ENCODE peak calls at places on chromosomes 2 and 18, in six cellular contexts. K is CD8-positive, alpha-beta T cell; H is right lobe of liver; G is IMR-90; D is SK-N-SH; V is NT2/D1. C is an unnamed sample.

GRCh38 chr2:12701786-12702660 is 14.7 kb upstream of the TRIB2 start:
- DNase-seq in K (no peak), H (no peak), G (peak; percentile 80), D (no peak), V (no peak), C (no peak)

GRCh38 chr18:45771587-45771986 is 47.6 kb downstream of the SLC14A1 start:
- DNase-seq in K (no peak), H (no peak), G (peak; percentile 78), D (no peak), V (no peak), C (no peak)

GRCh38 chr18:57062841-57063240 is 84.0 kb upstream of the BOD1L2 start:
- DNase-seq in K (no peak), H (no peak), G (no peak), D (no peak), V (no peak), C (no peak)

GRCh38 chr2:30433902-30434301 is 13.1 kb upstream of the LCLAT1 start:
- DNase-seq in K (no peak), H (no peak), G (no peak), D (no peak), V (no peak), C (no peak)

GRCh38 chr2:168858146-168858545 is 32.1 kb downstream of the SPC25 start:
- DNase-seq in K (no peak), H (no peak), G (peak; percentile 50), D (no peak), V (no peak), C (no peak)

GRCh38 chr2:181774601-181775179 is 94.4 kb upstream of the NEUROD1 start:
- DNase-seq in K (no peak), H (no peak), G (peak; percentile 59), D (no peak), V (no peak), C (no peak)

GRCh38 chr2:60275958-60276357 is 277.5 kb downstream of the BCL11A start:
- DNase-seq in K (no peak), H (no peak), G (no peak), D (no peak), V (no peak), C (no peak)

GRCh38 chr2:83071352-83071751 is 1387.7 kb downstream of the SUCLG1 start:
- DNase-seq in K (no peak), H (no peak), G (no peak), D (no peak), V (no peak), C (no peak)

GRCh38 chr2:196988599-196988998 is 62.1 kb upstream of the PGAP1 start:
- DNase-seq in K (no peak), H (no peak), G (no peak), D (no peak), V (no peak), C (no peak)

GRCh38 chr18:46437019-46437418 is 220.0 kb downstream of the LOXHD1 start:
- DNase-seq in K (no peak), H (no peak), G (no peak), D (peak; percentile 85), V (no peak), C (no peak)

GRCh38 chr2:110876167-110876999 is 144.0 kb downstream of the ACOXL start:
- DNase-seq in K (no peak), H (no peak), G (no peak), D (no peak), V (no peak), C (no peak)

GRCh38 chr2:110875384-110875725 is 143.0 kb downstream of the ACOXL start:
- DNase-seq in K (no peak), H (no peak), G (no peak), D (no peak), V (no peak), C (no peak)

GRCh38 chr2:110878150-110878549 is 145.8 kb downstream of the ACOXL start:
- DNase-seq in K (no peak), H (no peak), G (no peak), D (no peak), V (no peak), C (no peak)

GRCh38 chr2:110874565-110875383 is 142.4 kb downstream of the ACOXL start:
- DNase-seq in K (no peak), H (no peak), G (no peak), D (no peak), V (no peak), C (no peak)

GRCh38 chr2:110877031-110877827 is 144.9 kb downstream of the ACOXL start:
- DNase-seq in K (no peak), H (no peak), G (no peak), D (no peak), V (no peak), C (no peak)
- H3K4me1 ChIP-seq in K (peaks cover 33% of the 10 kb centered on the region), H (no peaks in the 10 kb centered on the region), G (no peaks in the 10 kb centered on the region), D (no peaks in the 10 kb centered on the region), V (peaks cover 12% of the 10 kb centered on the region), C (no peaks in the 10 kb centered on the region)

GRCh38 chr2:217954051-217954450 is 48.7 kb downstream of the TNS1 start:
- DNase-seq in K (no peak), H (peak; percentile 31), G (no peak), D (no peak), V (no peak), C (no peak)

GRCh38 chr2:217953011-217953481 is 49.7 kb downstream of the TNS1 start:
- DNase-seq in K (no peak), H (peak; percentile 45), G (no peak), D (no peak), V (no peak), C (peak; percentile 51)

GRCh38 chr2:217954469-217954868 is 48.3 kb downstream of the TNS1 start:
- DNase-seq in K (no peak), H (peak; percentile 46), G (no peak), D (no peak), V (no peak), C (no peak)

GRCh38 chr2:217952409-217952808 is 50.4 kb downstream of the TNS1 start:
- DNase-seq in K (no peak), H (peak; percentile 23), G (no peak), D (no peak), V (no peak), C (peak; percentile 8)

DNA sequence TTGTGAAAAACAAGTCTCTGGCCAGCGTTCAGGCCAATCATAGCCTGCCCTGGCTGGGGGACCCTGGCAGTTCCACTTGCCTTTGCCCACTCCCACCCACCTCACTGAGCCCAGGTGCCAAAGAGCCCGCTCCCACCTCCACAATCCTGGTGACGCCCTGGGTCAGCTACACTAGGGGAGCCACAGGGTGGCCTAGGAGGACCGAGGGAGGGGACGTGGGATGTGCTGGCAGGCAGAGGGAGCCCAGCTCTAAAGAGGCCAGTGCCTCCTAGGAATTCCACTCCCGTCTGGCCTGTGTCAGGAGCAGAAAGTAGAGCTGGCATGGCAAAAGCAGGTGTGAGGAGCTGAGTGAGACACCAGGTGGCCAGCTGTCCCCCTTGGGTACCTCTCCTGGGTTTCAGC is 49.3 kb downstream of the TNS1 start:
- DNase-seq in K (no peak), H (peak; percentile 43), G (no peak), D (no peak), V (no peak), C (peak; percentile 49)
- H3K4me1 ChIP-seq in K (no peaks in the 10 kb centered on the region), H (peaks cover 9% of the 10 kb centered on the region), G (peaks cover 21% of the 10 kb centered on the region), D (peaks cover 3% of the 10 kb centered on the region), V (peaks cover 14% of the 10 kb centered on the region), C (peaks cover 66% of the 10 kb centered on the region)

GRCh38 chr2:239297142-239298125 is 103.4 kb downstream of the HDAC4 start:
- DNase-seq in K (no peak), H (peak; percentile 55), G (no peak), D (no peak), V (no peak), C (peak; percentile 11)
- H3K4me1 ChIP-seq in K (peaks cover 75% of the 10 kb centered on the region), H (peaks cover 61% of the 10 kb centered on the region), G (peaks cover 22% of the 10 kb centered on the region), D (no peaks in the 10 kb centered on the region), V (peaks cover 38% of the 10 kb centered on the region), C (peaks cover 76% of the 10 kb centered on the region)

DNA sequence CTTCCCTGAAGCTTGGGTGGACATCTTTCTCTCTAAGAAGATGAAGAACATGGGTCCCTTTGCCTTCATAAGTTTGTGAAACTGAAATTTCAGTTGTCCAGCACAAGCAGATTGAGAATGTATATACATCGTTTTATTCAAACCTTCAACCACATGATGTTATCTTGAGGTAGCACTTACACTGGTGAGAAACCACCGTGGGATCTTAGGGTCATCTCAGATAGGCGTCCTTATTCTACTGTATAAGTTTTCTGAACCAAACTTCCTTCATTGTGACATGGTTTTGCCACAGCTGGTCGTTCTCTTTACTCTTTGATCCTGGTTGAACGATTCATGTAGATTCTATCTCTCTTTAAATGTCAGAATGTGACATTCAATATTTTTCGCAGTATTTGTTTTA is 18.1 kb upstream of the ARHGAP25 start:
- DNase-seq in K (no peak), H (no peak), G (no peak), D (no peak), V (no peak), C (no peak)
- H3K4me1 ChIP-seq in K (peaks cover 63% of the 10 kb centered on the region), H (no peaks in the 10 kb centered on the region), G (no peaks in the 10 kb centered on the region), D (peaks cover 2% of the 10 kb centered on the region), V (no peaks in the 10 kb centered on the region), C (no peaks in the 10 kb centered on the region)

GRCh38 chr2:207122914-207123744 is 42.6 kb downstream of the KLF7 start:
- DNase-seq in K (peak; percentile 37), H (no peak), G (no peak), D (no peak), V (no peak), C (no peak)
- H3K4me1 ChIP-seq in K (peaks cover 4% of the 10 kb centered on the region), H (no peaks in the 10 kb centered on the region), G (peaks cover 24% of the 10 kb centered on the region), D (peaks cover 43% of the 10 kb centered on the region), V (peaks cover 7% of the 10 kb centered on the region), C (no peaks in the 10 kb centered on the region)

C was measured in body of pancreas.